ENCODE peak calls at places on chromosomes 2 and 18, in five cellular contexts. N is psoas muscle, K is ovary, A is IMR-90, V is stomach. U is an unnamed sample. For H3K36me3, the result is how much of the 10 kb centered on the place peaks cover.

GRCh38 chr2:109591236-109591635 is 22.5 kb downstream of the SEPTIN10 start:
- DNase-seq in N (no peak), K (no peak), A (no peak), V (no peak), U (no peak)

GRCh38 chr2:101295895-101296294 is 12.6 kb downstream of the RNF149 start:
- DNase-seq in N (no peak), K (no peak), A (peak), V (no peak), U (peak)

GRCh38 chr2:179796213-179797007 is 65.0 kb downstream of the ZNF385B start:
- DNase-seq in N (no peak), K (no peak), A (no peak), V (no peak), U (no peak)

GRCh38 chr2:38092196-38092902 is 16.4 kb upstream of the CYP1B1 start:
- DNase-seq in N (peak), K (no peak), A (peak), V (no peak), U (no peak)

GRCh38 chr18:12497296-12497695 is 89.6 kb downstream of the PRELID3A start:
- DNase-seq in N (no peak), K (no peak), A (no peak), V (no peak), U (no peak)

GRCh38 chr2:146777181-146777580 is 1067.6 kb upstream of the ACVR2A start:
- DNase-seq in N (no peak), K (no peak), A (no peak), V (no peak), U (no peak)

GRCh38 chr2:62177392-62178026 is 18.4 kb upstream of the B3GNT2 start:
- DNase-seq in N (no peak), K (no peak), A (no peak), V (no peak), U (no peak)

GRCh38 chr18:31419457-31419932 is 28.0 kb upstream of the DSG3 start:
- DNase-seq in N (no peak), K (no peak), A (no peak), V (no peak), U (peak)

GRCh38 chr2:96264656-96265348 is 995 bp downstream of the TMEM127 start:
- DNase-seq in N (peak), K (peak), A (peak), V (no peak), U (no peak)

GRCh38 chr2:242069018-242069417 is 199.5 kb downstream of the RTP5 start:
- DNase-seq in N (no peak), K (no peak), A (no peak), V (no peak), U (no peak)

GRCh38 chr2:217256261-217256660 is 396.4 kb upstream of the TNP1 start:
- DNase-seq in N (no peak), K (no peak), A (peak), V (no peak), U (no peak)

GRCh38 chr18:55001625-55002024 is 42.4 kb upstream of the CCDC68 start:
- DNase-seq in N (no peak), K (no peak), A (no peak), V (no peak), U (peak)

GRCh38 chr2:70070557-70071268 is 16.6 kb upstream of the PCBP1 start:
- DNase-seq in N (peak), K (peak), A (peak), V (peak), U (peak)

GRCh38 chr18:13543144-13543543 is 183.2 kb downstream of the FAM210A start:
- DNase-seq in N (no peak), K (no peak), A (no peak), V (no peak), U (no peak)

GRCh38 chr2:38125007-38125406 is 49.1 kb upstream of the CYP1B1 start:
- DNase-seq in N (no peak), K (no peak), A (no peak), V (no peak), U (no peak)

GRCh38 chr18:903703-904102 is 968 bp upstream of the ADCYAP1 start:
- DNase-seq in N (peak), K (no peak), A (peak), V (peak), U (peak)

GRCh38 chr18:56869189-56869777 is 218.1 kb downstream of the WDR7 start:
- DNase-seq in N (no peak), K (no peak), A (peak), V (no peak), U (peak)

GRCh38 chr2:190468814-190469569 is 60.8 kb downstream of the MFSD6 start:
- DNase-seq in N (no peak), K (peak), A (peak), V (peak), U (peak)

GRCh38 chr18:36821681-36822080 is 7.1 kb downstream of the TPGS2 start:
- DNase-seq in N (no peak), K (no peak), A (no peak), V (no peak), U (no peak)

GRCh38 chr2:215773728-215774127 is 239.6 kb downstream of the MREG start:
- DNase-seq in N (no peak), K (no peak), A (peak), V (no peak), U (peak)

GRCh38 chr2:213004197-213004821 is 147.1 kb downstream of the IKZF2 start:
- DNase-seq in N (no peak), K (no peak), A (peak), V (no peak), U (no peak)

GRCh38 chr2:239729151-239729550 is 296.0 kb downstream of the NDUFA10 start:
- DNase-seq in N (no peak), K (peak), A (no peak), V (no peak), U (no peak)

GRCh38 chr2:218570850-218571249 is 2.2 kb downstream of the CNOT9 start:
- DNase-seq in N (no peak), K (no peak), A (peak), V (no peak), U (peak)
- H3K4me3 ChIP-seq in N (peak), K (no peak), A (peak), V (no peak), U (no peak)

GRCh38 chr2:135688002-135688401 is 53.7 kb upstream of the UBXN4 start:
- DNase-seq in N (no peak), K (no peak), A (peak), V (no peak), U (no peak)
- H3K36me3 ChIP-seq in N (under half), K (under half), A (under half), V (under half), U (under half)

GRCh38 chr18:21448301-21448700 is 152.2 kb downstream of the ESCO1 start:
- DNase-seq in N (no peak), K (no peak), A (no peak), V (no peak), U (no peak)
- H3K4me3 ChIP-seq in N (peak), K (no peak), A (no peak), V (no peak), U (no peak)

DNA sequence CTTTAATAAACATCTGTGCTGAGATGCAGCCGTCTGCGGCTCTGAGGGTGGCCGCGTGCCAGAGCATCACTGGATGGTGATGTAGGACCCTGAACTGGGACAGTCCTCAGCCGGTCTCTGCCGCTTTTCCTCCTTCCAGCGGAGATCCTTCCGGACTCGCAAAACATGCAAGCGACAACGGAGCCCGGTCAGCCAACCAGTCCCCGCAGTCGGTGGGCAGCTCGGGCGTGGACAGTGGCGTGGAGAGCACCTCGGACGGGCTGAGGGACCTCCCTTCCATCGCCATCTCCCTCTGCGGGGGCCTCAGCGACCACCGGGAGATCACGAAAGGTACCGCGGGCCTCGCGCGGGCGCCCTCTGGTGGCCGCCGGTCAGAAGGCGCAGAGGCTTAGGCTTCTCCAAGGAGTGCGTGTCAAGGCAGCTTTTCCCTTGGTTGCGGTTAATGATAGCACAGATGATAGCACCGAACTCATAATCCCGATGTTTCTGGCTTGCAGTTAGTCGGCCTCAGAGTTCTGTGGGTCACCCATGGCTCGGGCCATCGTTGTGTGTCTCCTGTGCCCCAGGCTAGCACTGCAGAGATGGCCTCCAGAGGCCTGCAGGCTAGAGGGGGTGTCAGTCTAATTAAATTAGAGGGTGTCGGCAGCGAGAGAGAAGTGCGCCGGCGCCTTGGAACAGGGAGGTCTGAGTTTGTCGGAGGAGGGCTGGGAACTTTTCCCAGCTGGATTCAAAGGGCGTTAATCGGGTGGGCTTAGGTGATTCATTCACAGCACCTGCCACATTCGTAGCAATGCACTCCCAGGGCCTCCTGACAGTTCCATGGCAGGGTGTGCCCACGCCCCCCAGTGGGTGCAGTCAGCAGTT is 38.5 kb downstream of the LPIN1 start:
- DNase-seq in N (peak), K (peak), A (peak), V (peak), U (peak)
- H3K36me3 ChIP-seq in N (half or more), K (under half), A (half or more), V (half or more), U (under half)

GRCh38 chr18:34153711-34154110 is 71.0 kb downstream of the NOL4 start:
- DNase-seq in N (no peak), K (no peak), A (peak), V (no peak), U (peak)
- H3K4me3 ChIP-seq in N (peak), K (no peak), A (peak), V (peak), U (no peak)

GRCh38 chr18:38413202-38413601 is 847.6 kb upstream of the CELF4 start:
- DNase-seq in N (no peak), K (no peak), A (no peak), V (no peak), U (no peak)
- H3K36me3 ChIP-seq in N (under half), K (under half), A (under half), V (under half), U (under half)

GRCh38 chr2:97889156-97889555 is 106.6 kb downstream of the TMEM131 start:
- DNase-seq in N (no peak), K (no peak), A (no peak), V (no peak), U (no peak)

GRCh38 chr2:97891611-97892010 is 104.1 kb downstream of the TMEM131 start:
- DNase-seq in N (no peak), K (no peak), A (no peak), V (no peak), U (no peak)

DNA sequence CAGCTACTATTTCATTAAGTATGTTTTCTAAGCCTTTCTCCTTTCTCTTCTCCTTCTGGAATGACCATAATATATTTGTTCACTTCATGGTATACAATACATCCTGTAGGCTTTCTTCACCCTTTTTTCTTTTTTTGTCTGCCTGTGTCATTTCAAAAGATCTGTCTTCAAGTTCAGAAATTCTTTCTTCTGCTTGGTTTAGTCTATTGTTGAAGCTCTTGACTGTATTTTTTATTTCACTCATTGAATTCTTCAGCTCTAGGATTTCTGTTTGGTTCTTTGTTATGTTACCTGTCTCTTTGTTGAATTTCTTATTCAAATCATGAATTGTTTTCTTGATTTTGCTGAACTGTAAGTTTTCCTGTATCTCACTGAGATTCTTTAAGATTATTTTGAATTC is 109.9 kb downstream of the TMEM131 start:
- DNase-seq in N (no peak), K (no peak), A (no peak), V (no peak), U (no peak)
- H3K4me3 ChIP-seq in N (no peak), K (no peak), A (no peak), V (no peak), U (no peak)

GRCh38 chr2:282693-283263 is 5.1 kb downstream of the ALKAL2 start:
- DNase-seq in N (no peak), K (no peak), A (no peak), V (no peak), U (no peak)
- H3K36me3 ChIP-seq in N (under half), K (under half), A (under half), V (half or more), U (under half)

DNA sequence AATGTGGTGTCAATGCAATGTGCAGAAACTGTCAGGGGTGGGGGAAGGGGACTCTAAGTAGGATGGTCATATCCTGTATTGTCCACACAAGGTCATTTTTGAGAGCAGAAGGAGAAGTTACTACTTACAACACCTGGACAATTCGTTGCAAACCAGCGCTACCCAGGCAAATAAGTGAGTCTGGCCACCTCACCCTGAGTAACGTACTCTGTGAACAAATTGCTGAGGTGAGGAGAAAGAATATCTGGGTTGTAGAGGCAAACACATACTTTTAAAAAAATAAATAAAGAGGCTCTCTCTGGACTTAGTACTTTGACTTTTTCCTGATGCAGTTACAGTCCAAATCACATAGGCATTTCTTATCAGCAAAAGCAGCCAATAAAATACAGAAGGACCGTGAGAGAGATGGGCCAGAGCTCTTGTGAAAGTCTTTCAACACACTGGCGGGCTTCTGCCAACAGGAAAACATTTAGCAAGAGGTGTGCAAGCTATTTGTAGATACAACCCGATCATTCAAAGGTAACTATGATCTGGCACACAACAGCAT is 268.2 kb upstream of the ID2 start:
- DNase-seq in N (no peak), K (no peak), A (peak), V (peak), U (no peak)
- H3K4me3 ChIP-seq in N (no peak), K (no peak), A (no peak), V (no peak), U (no peak)

U was measured in bronchial epithelial cell.